ENCODE peak calls at places on chromosomes 7 and 10, in five cellular contexts. U, S, A, V and X are unnamed samples.

GRCh38 chr7:112205348-112206237 is 606 bp downstream of the DOCK4 start:
- DNase-seq in U (peak), S (peak), A (peak), V (no peak), X (peak)

GRCh38 chr10:34761443-34761842 is 53.7 kb downstream of the PARD3 start:
- DNase-seq in U (no peak), S (no peak), A (no peak), V (no peak), X (no peak)

GRCh38 chr7:159070422-159071148 is 74.1 kb downstream of the VIPR2 start:
- DNase-seq in U (no peak), S (no peak), A (no peak), V (no peak), X (no peak)

GRCh38 chr7:786472-787255 is 45.6 kb upstream of the SUN1 start:
- DNase-seq in U (peak), S (peak), A (peak), V (no peak), X (no peak)

GRCh38 chr10:63494951-63495350 is 26.2 kb upstream of the REEP3 start:
- DNase-seq in U (no peak), S (no peak), A (no peak), V (no peak), X (peak)

GRCh38 chr7:1109581-1110310 is 21.8 kb downstream of the GPER1 start:
- DNase-seq in U (no peak), S (no peak), A (no peak), V (no peak), X (no peak)

GRCh38 chr7:151088856-151089699 is 2.8 kb downstream of the AGAP3 start:
- DNase-seq in U (peak), S (peak), A (no peak), V (peak), X (peak)

GRCh38 chr7:116570306-116570705 is 45.5 kb downstream of the CAV1 start:
- DNase-seq in U (no peak), S (no peak), A (no peak), V (no peak), X (no peak)

GRCh38 chr7:112296416-112296815 is 89.9 kb downstream of the ZNF277 start:
- DNase-seq in U (no peak), S (no peak), A (no peak), V (no peak), X (no peak)

GRCh38 chr10:131885391-131886165 is 15.2 kb upstream of the PPP2R2D start:
- DNase-seq in U (peak), S (peak), A (peak), V (peak), X (peak)

GRCh38 chr10:77413231-77413630 is 224.4 kb downstream of the KCNMA1 start:
- DNase-seq in U (no peak), S (no peak), A (no peak), V (no peak), X (no peak)

GRCh38 chr7:87140271-87140748 is 11.9 kb upstream of the DMTF1 start:
- DNase-seq in U (no peak), S (no peak), A (peak), V (no peak), X (no peak)

GRCh38 chr10:105506258-105506657 is 865.2 kb downstream of the SORCS3 start:
- DNase-seq in U (no peak), S (no peak), A (no peak), V (no peak), X (no peak)

GRCh38 chr10:12950583-12951128 is 50.9 kb downstream of the CCDC3 start:
- DNase-seq in U (no peak), S (no peak), A (no peak), V (no peak), X (no peak)

GRCh38 chr10:23442936-23443335 is 4.1 kb downstream of the OTUD1 start:
- DNase-seq in U (no peak), S (peak), A (no peak), V (no peak), X (no peak)